ENCODE peak calls at places on chromosomes 1 and 21, in five cellular contexts. One of them, this sample, is unnamed.

GRCh38 chr1:207300970-207301369 is 20.5 kb upstream of the CD55 start:
- DNase-seq in endothelial cell: no peak
- DNase-seq in kidney epithelial cell: no peak
- DNase-seq in stomach: no peak
- DNase-seq in fibroblast of the aortic adventitia: no peak
- DNase-seq in this sample: no peak

GRCh38 chr1:21344750-21345443 is 54.6 kb upstream of the ECE1 start:
- DNase-seq in fibroblast of the aortic adventitia: no peak
- DNase-seq in endothelial cell: no peak
- DNase-seq in stomach: peak
- DNase-seq in kidney epithelial cell: no peak
- DNase-seq in this sample: no peak

GRCh38 chr21:38349111-38349746 is 92.4 kb downstream of the KCNJ15 start:
- DNase-seq in fibroblast of the aortic adventitia: no peak
- DNase-seq in kidney epithelial cell: peak
- DNase-seq in endothelial cell: no peak
- DNase-seq in stomach: no peak
- DNase-seq in this sample: no peak

GRCh38 chr1:151990856-151991198 is 2.8 kb downstream of the S100A10 start:
- DNase-seq in kidney epithelial cell: no peak
- DNase-seq in fibroblast of the aortic adventitia: peak
- DNase-seq in endothelial cell: no peak
- DNase-seq in stomach: peak
- DNase-seq in this sample: no peak

GRCh38 chr21:28537371-28538079 is 455.2 kb downstream of the LTN1 start:
- DNase-seq in fibroblast of the aortic adventitia: peak
- DNase-seq in stomach: no peak
- DNase-seq in kidney epithelial cell: no peak
- DNase-seq in endothelial cell: no peak
- DNase-seq in this sample: no peak

GRCh38 chr1:36269408-36269838 is 36.7 kb upstream of the SH3D21 start:
- DNase-seq in endothelial cell: no peak
- DNase-seq in stomach: peak
- DNase-seq in kidney epithelial cell: no peak
- DNase-seq in fibroblast of the aortic adventitia: peak
- DNase-seq in this sample: no peak

GRCh38 chr1:118185083-118185899 is at the start of gene SPAG17:
- DNase-seq in fibroblast of the aortic adventitia: peak
- DNase-seq in stomach: peak
- DNase-seq in kidney epithelial cell: peak
- DNase-seq in endothelial cell: peak
- DNase-seq in this sample: peak

GRCh38 chr1:228334954-228335353 is 71.7 kb downstream of the TRIM11 start:
- DNase-seq in stomach: peak
- DNase-seq in fibroblast of the aortic adventitia: no peak
- DNase-seq in endothelial cell: no peak
- DNase-seq in kidney epithelial cell: no peak
- DNase-seq in this sample: peak

GRCh38 chr1:113903496-113904291 is 905 bp downstream of the AP4B1 start:
- DNase-seq in endothelial cell: no peak
- DNase-seq in fibroblast of the aortic adventitia: peak
- DNase-seq in kidney epithelial cell: no peak
- DNase-seq in stomach: no peak
- DNase-seq in this sample: no peak

GRCh38 chr1:244104309-244105060 is 53.4 kb downstream of the ZBTB18 start:
- DNase-seq in kidney epithelial cell: peak
- DNase-seq in stomach: no peak
- DNase-seq in fibroblast of the aortic adventitia: peak
- DNase-seq in endothelial cell: no peak
- DNase-seq in this sample: no peak

GRCh38 chr1:41758904-41759548 is 159.7 kb downstream of the HIVEP3 start:
- DNase-seq in fibroblast of the aortic adventitia: peak
- DNase-seq in endothelial cell: no peak
- DNase-seq in stomach: no peak
- DNase-seq in kidney epithelial cell: no peak
- DNase-seq in this sample: no peak

GRCh38 chr21:34599534-34600101 is 15.3 kb downstream of the RCAN1 start:
- DNase-seq in stomach: no peak
- DNase-seq in endothelial cell: no peak
- DNase-seq in fibroblast of the aortic adventitia: no peak
- DNase-seq in kidney epithelial cell: no peak
- DNase-seq in this sample: no peak

GRCh38 chr1:44643721-44644330 is 30.5 kb downstream of the TMEM53 start:
- DNase-seq in fibroblast of the aortic adventitia: no peak
- DNase-seq in kidney epithelial cell: no peak
- DNase-seq in endothelial cell: no peak
- DNase-seq in stomach: no peak
- DNase-seq in this sample: no peak

GRCh38 chr21:45874716-45875415 is 106.7 kb upstream of the COL6A1 start:
- DNase-seq in kidney epithelial cell: peak
- DNase-seq in fibroblast of the aortic adventitia: peak
- DNase-seq in stomach: peak
- DNase-seq in endothelial cell: no peak
- DNase-seq in this sample: no peak

GRCh38 chr1:46535063-46535462 is 16.4 kb downstream of the KNCN start:
- DNase-seq in endothelial cell: peak
- DNase-seq in stomach: peak
- DNase-seq in kidney epithelial cell: no peak
- DNase-seq in fibroblast of the aortic adventitia: no peak
- DNase-seq in this sample: peak
- TF ChIP-seq CTCF in endothelial cell: no peak
- TF ChIP-seq CTCF in stomach: no peak
- TF ChIP-seq CTCF in kidney epithelial cell: peak
- TF ChIP-seq CTCF in fibroblast of the aortic adventitia: peak
- TF ChIP-seq CTCF in this sample: no peak

GRCh38 chr1:22776051-22776611 is 65.5 kb downstream of the EPHB2 start:
- DNase-seq in fibroblast of the aortic adventitia: peak
- DNase-seq in endothelial cell: no peak
- DNase-seq in stomach: no peak
- DNase-seq in kidney epithelial cell: no peak
- DNase-seq in this sample: no peak
- TF ChIP-seq CTCF in fibroblast of the aortic adventitia: no peak
- TF ChIP-seq CTCF in endothelial cell: no peak
- TF ChIP-seq CTCF in stomach: no peak
- TF ChIP-seq CTCF in kidney epithelial cell: no peak
- TF ChIP-seq CTCF in this sample: no peak

DNA sequence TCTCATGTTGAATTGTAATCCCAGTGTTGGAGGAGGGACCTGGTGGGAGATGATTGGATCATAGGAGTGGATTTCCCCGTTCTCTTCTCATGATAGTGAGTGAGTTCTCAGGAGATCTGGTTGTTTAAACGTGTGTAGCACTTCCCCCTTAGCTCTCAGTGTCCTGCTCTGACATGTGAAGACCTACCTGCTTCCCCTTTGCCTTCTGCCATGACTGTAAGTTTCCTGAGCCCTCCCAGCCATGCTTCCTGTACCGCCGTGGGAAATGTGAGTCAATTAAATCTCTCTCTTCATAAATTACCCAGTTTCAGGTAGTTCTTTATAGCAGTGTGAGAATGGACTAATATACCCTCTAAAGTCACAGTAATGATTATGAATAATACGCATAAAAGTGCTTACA is 248.4 kb upstream of the LRRC7 start:
- DNase-seq in fibroblast of the aortic adventitia: no peak
- DNase-seq in stomach: no peak
- DNase-seq in kidney epithelial cell: no peak
- DNase-seq in endothelial cell: no peak
- DNase-seq in this sample: no peak
- TF ChIP-seq CTCF in fibroblast of the aortic adventitia: no peak
- TF ChIP-seq CTCF in stomach: no peak
- TF ChIP-seq CTCF in kidney epithelial cell: no peak
- TF ChIP-seq CTCF in endothelial cell: no peak
- TF ChIP-seq CTCF in this sample: no peak

GRCh38 chr1:9914603-9914937 is 4.5 kb upstream of the CTNNBIP1 start:
- DNase-seq in endothelial cell: no peak
- DNase-seq in stomach: no peak
- DNase-seq in kidney epithelial cell: no peak
- DNase-seq in fibroblast of the aortic adventitia: no peak
- DNase-seq in this sample: no peak
- TF ChIP-seq CTCF in endothelial cell: no peak
- TF ChIP-seq CTCF in stomach: no peak
- TF ChIP-seq CTCF in kidney epithelial cell: no peak
- TF ChIP-seq CTCF in fibroblast of the aortic adventitia: no peak
- TF ChIP-seq CTCF in this sample: no peak

DNA sequence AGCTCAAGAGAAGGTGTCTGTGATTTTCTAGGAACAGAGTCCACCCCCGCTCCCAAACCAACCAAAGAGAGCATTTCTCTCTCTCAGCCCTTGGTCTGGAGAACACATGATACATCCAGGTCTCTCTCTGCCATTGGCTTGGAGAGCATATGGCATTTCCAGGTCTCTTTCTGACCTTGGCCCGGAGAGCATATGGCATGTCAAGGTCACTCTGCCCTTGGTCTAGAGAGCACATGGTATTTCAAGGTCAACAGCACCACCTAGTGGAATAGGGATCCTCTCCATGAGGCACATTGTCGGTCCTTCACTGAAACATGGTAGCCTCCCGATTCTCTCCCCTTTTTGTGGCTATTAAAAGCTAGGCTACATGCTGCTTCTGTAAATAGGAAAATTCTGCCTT is 437.7 kb upstream of the OLFM3 start:
- DNase-seq in fibroblast of the aortic adventitia: no peak
- DNase-seq in kidney epithelial cell: no peak
- DNase-seq in stomach: no peak
- DNase-seq in endothelial cell: peak
- DNase-seq in this sample: no peak
- TF ChIP-seq CTCF in fibroblast of the aortic adventitia: no peak
- TF ChIP-seq CTCF in kidney epithelial cell: peak
- TF ChIP-seq CTCF in stomach: no peak
- TF ChIP-seq CTCF in endothelial cell: peak
- TF ChIP-seq CTCF in this sample: peak

GRCh38 chr21:35674895-35675470 is 385.3 kb downstream of the SETD4 start:
- DNase-seq in kidney epithelial cell: no peak
- DNase-seq in stomach: no peak
- DNase-seq in endothelial cell: no peak
- DNase-seq in fibroblast of the aortic adventitia: no peak
- DNase-seq in this sample: no peak
- TF ChIP-seq CTCF in kidney epithelial cell: no peak
- TF ChIP-seq CTCF in stomach: no peak
- TF ChIP-seq CTCF in endothelial cell: no peak
- TF ChIP-seq CTCF in fibroblast of the aortic adventitia: no peak
- TF ChIP-seq CTCF in this sample: no peak

GRCh38 chr1:39258925-39259244 is 54.4 kb downstream of the MACF1 start:
- DNase-seq in stomach: no peak
- DNase-seq in fibroblast of the aortic adventitia: no peak
- DNase-seq in kidney epithelial cell: no peak
- DNase-seq in endothelial cell: no peak
- DNase-seq in this sample: no peak
- TF ChIP-seq CTCF in stomach: no peak
- TF ChIP-seq CTCF in fibroblast of the aortic adventitia: no peak
- TF ChIP-seq CTCF in kidney epithelial cell: no peak
- TF ChIP-seq CTCF in endothelial cell: no peak
- TF ChIP-seq CTCF in this sample: peak

DNA sequence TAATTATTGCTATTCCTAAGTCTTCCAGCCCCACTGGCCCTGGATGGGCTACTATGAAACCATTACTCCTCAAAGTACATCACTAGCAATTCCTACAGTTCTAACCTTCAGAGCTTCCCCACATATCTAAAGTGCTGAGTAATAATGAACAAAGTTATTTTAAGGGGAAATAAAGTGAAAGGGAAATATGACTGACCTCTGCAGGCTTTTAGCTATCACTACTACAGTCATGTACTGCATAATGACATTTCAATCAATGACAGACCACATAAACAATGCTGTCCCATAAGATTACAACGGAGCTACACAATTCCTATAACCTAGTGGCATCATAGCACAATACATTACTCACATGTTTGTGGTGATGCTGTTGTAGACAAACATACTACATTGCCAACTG is 32.5 kb upstream of the ASPM start:
- DNase-seq in endothelial cell: no peak
- DNase-seq in kidney epithelial cell: no peak
- DNase-seq in fibroblast of the aortic adventitia: peak
- DNase-seq in stomach: no peak
- DNase-seq in this sample: no peak
- TF ChIP-seq CTCF in endothelial cell: no peak
- TF ChIP-seq CTCF in kidney epithelial cell: no peak
- TF ChIP-seq CTCF in fibroblast of the aortic adventitia: peak
- TF ChIP-seq CTCF in stomach: no peak
- TF ChIP-seq CTCF in this sample: no peak

DNA sequence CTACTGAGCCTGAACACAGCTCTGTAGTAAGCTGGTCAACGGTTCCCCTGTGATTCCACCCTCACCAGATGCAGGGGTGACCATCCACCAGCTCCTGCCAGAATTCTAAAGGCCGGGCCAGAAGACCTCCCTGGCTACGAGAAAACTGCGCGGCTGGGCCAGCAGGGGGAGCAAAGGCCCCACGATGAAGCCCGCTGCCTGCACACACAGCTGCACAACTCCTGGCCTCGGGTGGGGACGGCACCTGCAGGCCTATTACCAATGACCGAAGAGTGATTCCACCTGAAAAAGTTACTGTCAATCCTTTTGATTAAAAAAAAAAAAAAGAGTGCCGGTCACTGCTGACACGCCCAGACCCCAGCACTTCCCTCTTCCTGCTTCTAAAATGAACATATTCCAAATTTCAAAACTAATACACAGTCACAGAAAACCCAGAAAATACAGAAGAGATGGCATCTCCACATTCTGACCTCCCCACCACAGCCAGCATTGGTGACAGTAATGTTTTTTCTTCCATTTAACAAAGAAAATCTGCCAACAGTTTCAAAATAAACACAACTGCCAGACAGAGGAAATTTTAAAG is 49.8 kb upstream of the RIPK4 start:
- DNase-seq in fibroblast of the aortic adventitia: peak
- DNase-seq in kidney epithelial cell: peak
- DNase-seq in endothelial cell: peak
- DNase-seq in stomach: peak
- DNase-seq in this sample: peak
- TF ChIP-seq CTCF in fibroblast of the aortic adventitia: peak
- TF ChIP-seq CTCF in kidney epithelial cell: peak
- TF ChIP-seq CTCF in endothelial cell: peak
- TF ChIP-seq CTCF in stomach: peak
- TF ChIP-seq CTCF in this sample: peak

GRCh38 chr1:155911156-155912055 is at the start of gene RIT1:
- DNase-seq in fibroblast of the aortic adventitia: peak
- DNase-seq in endothelial cell: peak
- DNase-seq in kidney epithelial cell: no peak
- DNase-seq in stomach: peak
- DNase-seq in this sample: peak
- TF ChIP-seq CTCF in fibroblast of the aortic adventitia: peak
- TF ChIP-seq CTCF in endothelial cell: no peak
- TF ChIP-seq CTCF in kidney epithelial cell: no peak
- TF ChIP-seq CTCF in stomach: peak
- TF ChIP-seq CTCF in this sample: no peak

This sample was measured in glutamatergic neuron.